ENCODE peak calls at places on chromosomes 7 and 10, in ten cellular contexts. O, K, E, X, T, G, D, H, S and F are unnamed samples.

GRCh38 chr7:4650471-4651047 is 31.5 kb upstream of the FOXK1 start:
- DNase-seq in G (peak; percentile 23), H (peak; percentile 52), E (no peak), X (no peak), D (no peak), O (peak; percentile 97), K (no peak), S (no peak), T (no peak), F (peak; percentile 62)

GRCh38 chr10:132382231-132382922 is 14.6 kb upstream of the PWWP2B start:
- DNase-seq in E (peak; percentile 40), S (no peak), O (no peak), X (peak; percentile 4), H (no peak), G (no peak), D (no peak), T (no peak), K (no peak), F (no peak)

GRCh38 chr7:159125944-159126248 is 18.8 kb downstream of the VIPR2 start:
- DNase-seq in H (no peak), D (no peak), O (no peak), K (no peak), S (no peak), X (no peak), T (no peak), G (no peak), E (no peak), F (no peak)

GRCh38 chr7:292826-293225 is 2.9 kb downstream of the FOXL3 start:
- DNase-seq in O (no peak), K (no peak), T (no peak), H (no peak), X (no peak), S (no peak), G (no peak), E (no peak), D (no peak), F (no peak)

GRCh38 chr10:113735913-113736312 is 15.6 kb upstream of the PLEKHS1 start:
- DNase-seq in H (peak; percentile 4), S (no peak), E (peak; percentile 17), O (peak; percentile 39), T (no peak), K (no peak), X (no peak), D (peak; percentile 14), G (no peak), F (no peak)

GRCh38 chr10:11863353-11864105 is 40.4 kb downstream of the PROSER2 start:
- DNase-seq in X (no peak), K (peak; percentile 92), H (no peak), S (no peak), O (no peak), G (no peak), E (no peak), D (no peak), T (no peak), F (no peak)

GRCh38 chr7:124432009-124432578 is 333.5 kb downstream of the GPR37 start:
- DNase-seq in H (peak; percentile 54), E (no peak), T (no peak), G (no peak), X (no peak), D (no peak), S (no peak), K (no peak), O (no peak), F (no peak)

GRCh38 chr10:62866451-62866850 is 50.3 kb upstream of the EGR2 start:
- DNase-seq in G (no peak), S (no peak), X (no peak), D (no peak), T (no peak), O (no peak), K (no peak), E (no peak), H (no peak), F (no peak)

GRCh38 chr7:6579446-6579845 is 2.2 kb downstream of the ZDHHC4 start:
- DNase-seq in X (no peak), K (no peak), G (peak; percentile 42), E (peak; percentile 15), D (no peak), H (no peak), S (no peak), O (no peak), T (no peak), F (no peak)

GRCh38 chr7:1705339-1705738 is 35.3 kb downstream of the ELFN1 start:
- DNase-seq in S (no peak), X (no peak), O (no peak), K (no peak), D (no peak), T (no peak), H (no peak), E (no peak), G (no peak), F (no peak)

GRCh38 chr7:71942115-71942514 is 470.0 kb downstream of the CALN1 start:
- DNase-seq in K (no peak), S (no peak), H (no peak), D (no peak), X (no peak), E (no peak), G (no peak), T (no peak), O (no peak), F (no peak)

GRCh38 chr10:86964061-86964846 is 4.0 kb upstream of the ADIRF start:
- DNase-seq in T (no peak), O (no peak), E (no peak), X (no peak), G (no peak), K (no peak), D (no peak), H (no peak), S (no peak), F (no peak)

DNA sequence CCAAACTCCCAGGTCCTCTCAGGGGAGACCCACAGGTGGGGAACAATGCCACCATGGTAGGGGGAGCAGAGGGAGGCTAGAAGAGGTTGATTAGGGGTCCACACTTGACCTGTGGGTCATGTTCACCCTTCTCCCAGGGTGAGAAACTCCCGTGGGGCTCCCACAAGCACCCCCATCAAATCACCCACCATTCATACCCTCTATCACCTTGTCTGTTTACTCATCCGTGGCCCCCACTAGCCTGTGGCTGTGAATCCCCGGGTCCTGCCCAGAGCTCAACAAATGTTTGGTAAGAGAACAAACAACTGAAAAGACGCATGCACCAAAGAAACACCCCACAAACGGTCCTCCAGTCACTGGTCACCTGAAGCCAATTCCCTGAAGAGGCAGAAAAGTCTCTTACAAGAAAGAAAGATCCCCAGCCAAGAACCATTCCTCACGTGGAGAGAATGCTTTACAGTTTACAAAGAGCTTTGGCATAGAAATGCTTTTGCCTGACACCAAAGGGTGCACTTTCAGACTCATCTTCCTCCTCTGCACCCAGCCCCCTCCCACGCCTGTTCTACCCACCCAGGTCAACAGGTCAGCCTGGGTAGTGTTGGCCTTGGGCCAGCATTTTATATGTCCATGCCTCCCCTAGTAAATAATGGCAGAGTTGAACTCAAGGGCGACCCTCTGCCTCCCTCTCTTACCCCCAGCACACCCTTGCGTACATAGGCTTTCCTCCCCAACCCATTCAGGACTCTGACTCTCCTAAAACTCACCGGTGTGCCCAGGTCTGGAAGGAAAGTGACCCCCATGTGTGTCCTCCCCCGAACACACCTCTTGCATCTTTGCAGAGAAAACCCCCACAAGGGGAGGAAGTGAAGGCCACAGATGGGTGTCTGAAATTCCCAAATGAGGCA is 1.8 kb downstream of the ZCCHC24 start:
- DNase-seq in S (no peak), K (no peak), G (peak; percentile 51), T (peak; percentile 43), H (peak; percentile 31), O (no peak), D (no peak), E (peak; percentile 42), X (no peak), F (no peak)
- H3K4me1 ChIP-seq in S (peaks cover 61% of the 10 kb centered on the region), K (peaks cover 24% of the 10 kb centered on the region), G (peaks cover 30% of the 10 kb centered on the region), T (peaks cover 41% of the 10 kb centered on the region), H (peaks cover 32% of the 10 kb centered on the region), O (peaks cover 17% of the 10 kb centered on the region), D (peaks cover 32% of the 10 kb centered on the region), E (peaks cover 49% of the 10 kb centered on the region), X (peaks cover 67% of the 10 kb centered on the region), F (peaks cover 12% of the 10 kb centered on the region)

GRCh38 chr10:43419997-43420368 is 11.0 kb upstream of the HNRNPF start:
- DNase-seq in S (no peak), O (no peak), E (no peak), G (no peak), T (no peak), K (no peak), H (no peak), X (no peak), D (no peak), F (no peak)
- H3K4me3 ChIP-seq in S (peak overlapping the region; percentile 66), O (peak overlapping the region; percentile 33), E (peak overlapping the region; percentile 85), G (peak overlapping the region; percentile 46), T (peak overlapping the region; percentile 1), K (peak overlapping the region; percentile 57), H (peak overlapping the region; percentile 42), X (peak overlapping the region; percentile 9), D (peak overlapping the region; percentile 42), F (no peak overlapping the region)

GRCh38 chr7:100949931-100950443 is 653 bp downstream of the MUC3A start:
- DNase-seq in E (no peak), X (no peak), T (no peak), K (no peak), D (no peak), G (no peak), S (no peak), O (peak; percentile 17), H (no peak), F (no peak)

GRCh38 chr7:100951888-100952560 is 2.7 kb downstream of the MUC3A start:
- DNase-seq in D (no peak), E (no peak), T (no peak), K (no peak), X (no peak), G (no peak), H (no peak), O (no peak), S (no peak), F (no peak)

GRCh38 chr7:100951172-100951571 is 1.8 kb downstream of the MUC3A start:
- DNase-seq in S (no peak), G (no peak), X (no peak), D (no peak), H (no peak), O (peak; percentile 76), T (no peak), K (no peak), E (no peak), F (no peak)

GRCh38 chr7:100949227-100949930 is at the start of gene MUC3A:
- DNase-seq in D (no peak), G (no peak), H (no peak), K (no peak), S (no peak), E (no peak), T (no peak), O (no peak), X (peak; percentile 84), F (no peak)

GRCh38 chr7:100952641-100953040 is 3.3 kb downstream of the MUC3A start:
- DNase-seq in T (no peak), G (no peak), K (no peak), X (no peak), S (no peak), H (no peak), E (no peak), O (no peak), D (no peak), F (no peak)
- H3K27me3 ChIP-seq in T (no peaks in the 10 kb centered on the region), G (peaks cover 48% of the 10 kb centered on the region), K (peaks cover 19% of the 10 kb centered on the region), X (peaks cover 15% of the 10 kb centered on the region), S (no peaks in the 10 kb centered on the region), H (peaks cover 7% of the 10 kb centered on the region), E (peaks cover 51% of the 10 kb centered on the region), O (peaks cover 15% of the 10 kb centered on the region), D (peaks cover 29% of the 10 kb centered on the region), F (peaks cover 4% of the 10 kb centered on the region)

DNA sequence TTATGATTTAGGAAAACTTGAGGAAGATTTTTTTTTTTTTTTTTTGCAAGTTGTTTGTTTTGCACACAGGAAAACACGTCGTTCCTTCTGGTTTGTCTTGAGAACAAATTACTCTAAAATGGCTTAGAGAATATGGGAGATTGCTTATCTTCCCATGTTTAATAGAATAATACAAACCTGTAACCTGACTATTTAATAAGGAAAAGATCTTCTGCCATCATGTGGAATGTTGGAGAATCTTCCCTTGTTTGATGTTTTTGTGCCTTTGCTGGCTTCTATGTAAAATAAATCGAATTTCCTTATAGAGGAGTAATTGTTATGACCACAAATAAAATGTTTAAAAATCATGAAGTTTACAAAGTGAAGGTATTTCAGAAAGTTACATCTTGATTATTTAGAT is 818.8 kb downstream of the GATA3 start:
- DNase-seq in H (no peak), D (no peak), X (no peak), G (no peak), K (no peak), T (peak; percentile 37), E (no peak), O (no peak), S (no peak), F (no peak)
- H3K4me1 ChIP-seq in H (no peaks in the 10 kb centered on the region), D (no peaks in the 10 kb centered on the region), X (no peaks in the 10 kb centered on the region), G (no peaks in the 10 kb centered on the region), K (no peaks in the 10 kb centered on the region), T (no peaks in the 10 kb centered on the region), E (no peaks in the 10 kb centered on the region), O (peaks cover 8% of the 10 kb centered on the region), S (no peaks in the 10 kb centered on the region), F (no peaks in the 10 kb centered on the region)